ENCODE peak calls at places on chromosomes 2 and 18, in five cellular contexts. W is AG04449, L is choroid plexus epithelial cell, O is A549, S is right lobe of liver. J is an unnamed sample.

GRCh38 chr2:68736086-68736485 is 1.5 kb downstream of the ARHGAP25 start:
- DNase-seq in O (no peak), L (no peak), W (no peak), S (no peak), J (no peak)

GRCh38 chr18:38427234-38427633 is 861.6 kb upstream of the CELF4 start:
- DNase-seq in O (no peak), S (no peak), W (no peak), L (no peak), J (no peak)

GRCh38 chr2:9415770-9416169 is 7.6 kb downstream of the ITGB1BP1 start:
- DNase-seq in S (no peak), O (no peak), L (no peak), W (no peak), J (no peak)

GRCh38 chr18:76448262-76449109 is 46.6 kb downstream of the ZNF516 start:
- DNase-seq in W (no peak), O (no peak), S (no peak), L (peak; percentile 43), J (no peak)

GRCh38 chr2:47905454-47906260 is 641 bp downstream of the FBXO11 start:
- DNase-seq in L (peak; percentile 59), S (peak; percentile 69), O (no peak), W (no peak), J (no peak)

GRCh38 chr18:48139427-48140347 is 209.2 kb upstream of the SMAD2 start:
- DNase-seq in S (peak; percentile 66), O (no peak), L (peak; percentile 7), W (no peak), J (no peak)

GRCh38 chr2:181655519-181655918 is 1.4 kb downstream of the CERKL start:
- DNase-seq in S (no peak), O (no peak), W (no peak), L (peak; percentile 27), J (no peak)

GRCh38 chr2:3336844-3337243 is 40.8 kb downstream of the EIPR1 start:
- DNase-seq in W (no peak), O (no peak), S (no peak), L (no peak), J (no peak)

GRCh38 chr18:28044036-28044435 is 132.9 kb downstream of the CDH2 start:
- DNase-seq in L (no peak), O (no peak), W (no peak), S (peak; percentile 62), J (no peak)

GRCh38 chr2:23506460-23507266 is 121.7 kb downstream of the KLHL29 start:
- DNase-seq in L (peak; percentile 37), S (no peak), W (no peak), O (no peak), J (no peak)

GRCh38 chr2:85871494-85872164 is 17.2 kb downstream of the ST3GAL5 start:
- DNase-seq in S (no peak), O (no peak), L (no peak), W (no peak), J (no peak)

GRCh38 chr2:229489016-229489415 is 217.9 kb upstream of the PID1 start:
- DNase-seq in W (no peak), S (no peak), O (no peak), L (no peak), J (no peak)

GRCh38 chr2:62578837-62579640 is 73.0 kb upstream of the TMEM17 start:
- DNase-seq in W (peak; percentile 37), S (no peak), L (peak; percentile 80), O (peak; percentile 65), J (no peak)

GRCh38 chr2:219473511-219473910 is 25.2 kb upstream of the GMPPA start:
- DNase-seq in L (no peak), W (no peak), O (no peak), S (no peak), J (no peak)

DNA sequence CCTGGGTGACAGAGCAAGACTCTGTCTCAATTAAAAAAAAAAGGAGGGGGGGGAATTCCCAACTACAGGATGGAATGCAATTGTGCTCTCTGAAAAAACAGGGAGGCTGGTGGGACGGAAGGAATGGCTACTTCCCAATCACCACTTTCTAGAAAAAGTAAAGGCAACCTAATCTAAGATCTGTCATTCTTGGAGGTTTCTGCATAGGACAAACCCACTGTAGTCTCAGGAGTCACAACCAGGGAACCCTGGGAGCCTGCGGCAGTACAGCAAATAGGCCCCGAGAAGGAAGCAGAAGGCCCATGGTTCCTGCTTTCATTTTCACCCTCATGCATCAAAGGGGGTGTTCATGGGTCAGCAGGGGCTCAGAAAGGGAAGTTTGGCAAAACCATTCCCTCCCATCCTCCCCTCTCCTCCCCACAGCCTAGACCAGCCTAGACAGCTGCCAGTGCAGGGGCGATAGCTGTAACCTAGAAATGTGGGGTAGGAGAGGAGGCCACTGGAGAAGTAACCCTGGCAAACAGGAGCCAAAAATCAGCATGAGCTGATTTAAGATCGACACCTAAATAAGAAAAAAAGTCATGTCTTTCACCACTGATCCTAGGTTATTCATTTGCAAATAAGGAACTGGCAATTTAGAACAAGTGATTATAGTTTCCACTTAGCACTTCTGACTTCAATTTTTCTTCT is 48.0 kb downstream of the TRABD2A start:
- DNase-seq in L (no peak), O (no peak), S (no peak), W (no peak), J (no peak)
- H3K4me3 ChIP-seq in L (no peak overlapping the region), O (no peak overlapping the region), S (no peak overlapping the region), W (no peak overlapping the region), J (no peak overlapping the region)

DNA sequence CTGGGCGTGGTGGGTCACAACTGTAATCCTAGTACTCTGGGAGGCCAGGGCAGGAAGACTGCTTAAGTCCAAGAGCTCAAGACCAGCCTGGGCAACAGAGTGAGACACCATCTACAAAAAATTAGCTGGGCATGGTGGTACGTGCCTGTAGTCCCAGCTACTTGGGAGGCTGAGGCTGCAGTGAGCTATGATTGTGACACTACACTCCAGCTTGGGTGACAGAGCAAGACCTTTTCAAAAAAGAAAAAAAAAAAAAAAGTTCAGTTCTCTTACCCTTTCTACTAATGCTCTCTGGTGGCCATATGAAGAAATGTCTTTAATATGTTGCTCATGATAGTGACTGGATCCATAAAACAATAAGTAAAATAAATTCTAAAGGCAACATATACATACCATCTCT is 14.9 kb downstream of the TYW5 start:
- DNase-seq in W (no peak), S (no peak), L (peak; percentile 55), O (peak; percentile 16), J (no peak)
- TF ChIP-seq CTCF in W (no peak), S (no peak), L (peak; percentile 38), O (peak; percentile 43), J (peak; percentile 30)

GRCh38 chr18:50272593-50272992 is 6.3 kb upstream of the CFAP53 start:
- DNase-seq in S (no peak), W (no peak), O (no peak), L (no peak), J (no peak)
- H3K4me3 ChIP-seq in S (no peak overlapping the region), W (no peak overlapping the region), O (no peak overlapping the region), L (no peak overlapping the region), J (no peak overlapping the region)

GRCh38 chr2:118554616-118555015 is 292.8 kb downstream of the EN1 start:
- DNase-seq in O (no peak), S (no peak), W (no peak), L (peak; percentile 23), J (no peak)
- TF ChIP-seq CTCF in O (no peak), S (no peak), W (no peak), L (peak; percentile 43), J (no peak)

GRCh38 chr18:60686142-60686541 is 313.6 kb upstream of the MC4R start:
- DNase-seq in O (no peak), S (no peak), W (no peak), L (peak; percentile 9), J (no peak)
- H3K4me3 ChIP-seq in O (no peak overlapping the region), S (no peak overlapping the region), W (no peak overlapping the region), L (no peak overlapping the region), J (no peak overlapping the region)

DNA sequence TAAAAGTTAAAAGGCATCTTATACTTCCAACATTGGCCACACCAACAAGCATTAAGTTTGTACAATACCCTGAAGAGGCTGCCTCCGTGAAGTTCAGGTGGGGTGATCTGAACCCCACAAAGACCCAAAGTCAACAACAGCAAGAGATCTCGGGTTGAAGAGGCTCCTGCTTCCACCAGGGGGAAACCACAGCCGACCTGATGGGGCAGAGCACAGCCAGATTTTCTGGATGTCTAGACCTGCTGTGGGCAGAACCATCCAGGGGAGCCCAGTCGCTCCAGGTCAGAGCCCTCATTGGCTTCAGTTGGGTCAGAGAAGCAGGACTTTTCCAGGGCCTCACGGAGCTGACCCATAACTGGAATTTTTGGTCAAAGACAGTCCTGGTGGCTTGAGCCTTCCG is 66.5 kb upstream of the ACKR3 start:
- DNase-seq in O (no peak), W (no peak), L (peak; percentile 12), S (no peak), J (no peak)
- TF ChIP-seq CTCF in O (no peak), W (no peak), L (peak; percentile 49), S (no peak), J (no peak)